ENCODE peak calls at places on chromosomes 2 and 18, in four cellular contexts. Y is HepG2, J is K562, O is GM12878. G is an unnamed sample.

GRCh38 chr2:218229239-218229638 is 12.2 kb downstream of the ARPC2 start:
- DNase-seq in Y (no peak), J (no peak), O (peak; percentile 88), G (no peak)

GRCh38 chr18:13242797-13243196 is 24.2 kb downstream of the LDLRAD4 start:
- DNase-seq in Y (no peak), J (no peak), O (no peak), G (no peak)

GRCh38 chr2:1791670-1792069 is 47.4 kb upstream of the PXDN start:
- DNase-seq in Y (no peak), J (no peak), O (no peak), G (no peak)

GRCh38 chr2:231648579-231649174 is 56.0 kb downstream of the TEX44 start:
- DNase-seq in Y (peak; percentile 65), J (no peak), O (no peak), G (peak; percentile 84)

GRCh38 chr2:24024018-24024417 is 14.1 kb downstream of the MFSD2B start:
- DNase-seq in Y (peak; percentile 50), J (peak; percentile 32), O (no peak), G (peak; percentile 43)

GRCh38 chr2:70942900-70943871 is 7.5 kb downstream of the ATP6V1B1 start:
- DNase-seq in Y (no peak), J (no peak), O (no peak), G (no peak)

GRCh38 chr2:12432985-12433640 is 283.6 kb upstream of the TRIB2 start:
- DNase-seq in Y (no peak), J (no peak), O (no peak), G (no peak)

GRCh38 chr18:25446972-25447371 is 95.0 kb upstream of the ZNF521 start:
- DNase-seq in Y (no peak), J (no peak), O (no peak), G (no peak)

GRCh38 chr18:13530879-13531387 is 195.4 kb downstream of the FAM210A start:
- DNase-seq in Y (no peak), J (no peak), O (no peak), G (peak; percentile 49)

GRCh38 chr2:105102963-105103421 is 65.1 kb downstream of the MRPS9 start:
- DNase-seq in Y (peak; percentile 15), J (no peak), O (no peak), G (peak; percentile 83)

GRCh38 chr2:134712736-134713495 is 5.9 kb downstream of the TMEM163 start:
- DNase-seq in Y (no peak), J (no peak), O (no peak), G (no peak)

GRCh38 chr2:224268441-224268840 is 133.5 kb downstream of the FAM124B start:
- DNase-seq in Y (peak; percentile 49), J (no peak), O (no peak), G (no peak)

GRCh38 chr2:148770047-148770446 is 105.0 kb upstream of the KIF5C start:
- DNase-seq in Y (no peak), J (no peak), O (no peak), G (no peak)

GRCh38 chr18:50268022-50268747 is 1.9 kb upstream of the CFAP53 start:
- DNase-seq in Y (no peak), J (no peak), O (peak; percentile 62), G (peak; percentile 95)

GRCh38 chr2:236682651-236683422 is 113.2 kb downstream of the ACKR3 start:
- DNase-seq in Y (no peak), J (no peak), O (no peak), G (no peak)

GRCh38 chr18:9065864-9066263 is 36.6 kb upstream of the NDUFV2 start:
- DNase-seq in Y (no peak), J (no peak), O (no peak), G (no peak)

GRCh38 chr2:45910473-45911060 is 259.1 kb downstream of the PRKCE start:
- DNase-seq in Y (no peak), J (no peak), O (no peak), G (no peak)

GRCh38 chr2:55302241-55302640 is 33.2 kb upstream of the MTIF2 start:
- DNase-seq in Y (no peak), J (no peak), O (peak; percentile 56), G (no peak)

GRCh38 chr18:68083131-68083530 is 566.6 kb upstream of the DSEL start:
- DNase-seq in Y (no peak), J (no peak), O (no peak), G (no peak)

GRCh38 chr18:6520901-6521300 is 106.2 kb upstream of the L3MBTL4 start:
- DNase-seq in Y (no peak), J (no peak), O (no peak), G (no peak)

GRCh38 chr2:182593394-182593707 is 122.7 kb upstream of the DNAJC10 start:
- DNase-seq in Y (no peak), J (no peak), O (no peak), G (no peak)

GRCh38 chr18:3480827-3481226 is 30.9 kb downstream of the TGIF1 start:
- DNase-seq in Y (no peak), J (no peak), O (no peak), G (no peak)

GRCh38 chr2:85243101-85244072 is 84.4 kb downstream of the TGOLN2 start:
- DNase-seq in Y (peak; percentile 50), J (peak; percentile 75), O (no peak), G (peak; percentile 77)

GRCh38 chr2:12170151-12170550 is 423.7 kb downstream of the LPIN1 start:
- DNase-seq in Y (no peak), J (no peak), O (no peak), G (no peak)

GRCh38 chr2:191758420-191759199 is 80.7 kb downstream of the NABP1 start:
- DNase-seq in Y (peak; percentile 71), J (peak; percentile 57), O (peak; percentile 55), G (peak; percentile 66)

GRCh38 chr2:234165421-234165820 is 114.9 kb downstream of the SPP2 start:
- DNase-seq in Y (no peak), J (no peak), O (no peak), G (no peak)

GRCh38 chr2:222864296-222864695 is 3.5 kb downstream of the ACSL3 start:
- DNase-seq in Y (peak; percentile 61), J (no peak), O (no peak), G (peak; percentile 12)

GRCh38 chr2:44713170-44713569 is 228.3 kb upstream of the SIX3 start:
- DNase-seq in Y (no peak), J (no peak), O (peak; percentile 13), G (no peak)

GRCh38 chr18:75350440-75350839 is 77.1 kb downstream of the SMIM21 start:
- DNase-seq in Y (no peak), J (no peak), O (no peak), G (no peak)

GRCh38 chr2:20062615-20063545 is 11.5 kb upstream of the LAPTM4A start:
- DNase-seq in Y (no peak), J (no peak), O (no peak), G (no peak)

GRCh38 chr2:54416938-54417337 is 39.2 kb upstream of the SPTBN1 start:
- DNase-seq in Y (no peak), J (no peak), O (no peak), G (no peak)

GRCh38 chr2:222483513-222484039 is 59.2 kb downstream of the SGPP2 start:
- DNase-seq in Y (no peak), J (no peak), O (no peak), G (no peak)

GRCh38 chr2:56613254-56613653 is 429.5 kb downstream of the CCDC85A start:
- DNase-seq in Y (no peak), J (no peak), O (no peak), G (no peak)

GRCh38 chr2:217820904-217821303 is 181.9 kb downstream of the TNS1 start:
- DNase-seq in Y (no peak), J (no peak), O (no peak), G (no peak)

GRCh38 chr2:195985731-195986130 is 82.9 kb downstream of the DNAH7 start:
- DNase-seq in Y (no peak), J (no peak), O (no peak), G (no peak)

GRCh38 chr2:11257078-11257477 is 87.4 kb downstream of the ROCK2 start:
- DNase-seq in Y (no peak), J (no peak), O (no peak), G (peak; percentile 16)

GRCh38 chr2:51344886-51345285 is 313.0 kb upstream of the NRXN1 start:
- DNase-seq in Y (no peak), J (no peak), O (no peak), G (no peak)

DNA sequence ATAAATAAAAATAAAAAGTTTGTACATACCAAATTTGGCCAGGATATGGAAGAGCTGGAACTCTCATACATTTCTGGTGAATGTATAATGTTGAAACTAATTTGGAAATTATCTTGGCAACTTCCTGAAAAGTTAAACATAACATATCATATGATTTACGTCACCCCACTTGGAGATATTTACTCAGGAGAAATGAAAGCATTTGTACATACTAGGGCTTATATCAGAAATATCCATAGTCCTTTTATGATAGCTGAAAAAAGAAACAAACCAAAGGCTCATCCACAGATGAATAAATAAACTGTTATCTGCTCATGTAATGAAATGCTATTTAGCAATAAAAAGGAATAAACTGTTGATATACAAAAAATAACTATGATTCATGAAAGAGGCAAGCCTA is 318.2 kb upstream of the NRXN1 start:
- DNase-seq in Y (no peak), J (no peak), O (no peak), G (no peak)
- TF ChIP-seq ETV6 in Y (no peak), J (no peak), O (no peak), G (no peak)

GRCh38 chr2:16199882-16200590 is 259.7 kb downstream of the MYCN start:
- DNase-seq in Y (no peak), J (no peak), O (no peak), G (no peak)
- TF ChIP-seq ETV6 in Y (no peak), J (no peak), O (no peak), G (no peak)

GRCh38 chr2:189161894-189162293 is 17.7 kb downstream of the COL5A2 start:
- DNase-seq in Y (no peak), J (no peak), O (no peak), G (peak; percentile 15)

GRCh38 chr2:189163889-189164288 is 15.7 kb downstream of the COL5A2 start:
- DNase-seq in Y (no peak), J (no peak), O (no peak), G (no peak)

GRCh38 chr2:189165656-189166380 is 13.7 kb downstream of the COL5A2 start:
- DNase-seq in Y (no peak), J (no peak), O (no peak), G (no peak)

GRCh38 chr2:189162566-189162965 is 17.0 kb downstream of the COL5A2 start:
- DNase-seq in Y (no peak), J (no peak), O (no peak), G (no peak)

GRCh38 chr2:189164732-189165131 is 14.8 kb downstream of the COL5A2 start:
- DNase-seq in Y (no peak), J (no peak), O (no peak), G (no peak)
- TF ChIP-seq ETV6 in Y (no peak), J (no peak), O (no peak), G (no peak)

GRCh38 chr18:48730010-48730409 is 191.2 kb downstream of the CTIF start:
- DNase-seq in Y (no peak), J (no peak), O (no peak), G (no peak)
- TF ChIP-seq ETV6 in Y (no peak), J (no peak), O (no peak), G (no peak)

G was measured in WTC11.